ENCODE peak calls at places on chromosomes 3 and 15, in nine cellular contexts. One of them, this sample, is unnamed.
A peak's percentile ranks its signal among the peaks of the same experiment; 100 is the strongest.

GRCh38 chr15:34336947-34337556 is 529 bp downstream of the SLC12A6 start:
- DNase-seq in activated CD8-positive, alpha-beta memory T cell treated with anti-CD3 and anti-CD28 coated beads, Interleukin-2, amount 50 U/mL, for 48 hours: peak; percentile 63
- DNase-seq in HS-27A: no peak
- DNase-seq in sciatic nerve: no peak
- DNase-seq in GM12891: no peak
- DNase-seq in stimulated activated CD8-positive, alpha-beta memory T cell treated with anti-CD3 and anti-CD28 coated beads, Interleukin-4, amount 100 ng/mL, for 4 hours: no peak
- DNase-seq in activated naive CD4-positive, alpha-beta T cell: no peak
- DNase-seq in pons: peak; percentile 17
- DNase-seq in GDM1: no peak
- DNase-seq in this sample: no peak

GRCh38 chr15:65132841-65133549 is 613 bp downstream of the PDCD7 start:
- DNase-seq in activated CD8-positive, alpha-beta memory T cell treated with anti-CD3 and anti-CD28 coated beads, Interleukin-2, amount 50 U/mL, for 48 hours: peak; percentile 65
- DNase-seq in HS-27A: no peak
- DNase-seq in sciatic nerve: peak; percentile 60
- DNase-seq in GM12891: peak; percentile 66
- DNase-seq in stimulated activated CD8-positive, alpha-beta memory T cell treated with anti-CD3 and anti-CD28 coated beads, Interleukin-4, amount 100 ng/mL, for 4 hours: no peak
- DNase-seq in activated naive CD4-positive, alpha-beta T cell: no peak
- DNase-seq in pons: no peak
- DNase-seq in GDM1: no peak
- DNase-seq in this sample: peak; percentile 11

GRCh38 chr3:196082471-196082971 is 631 bp upstream of the TFRC start:
- DNase-seq in activated CD8-positive, alpha-beta memory T cell treated with anti-CD3 and anti-CD28 coated beads, Interleukin-2, amount 50 U/mL, for 48 hours: no peak
- DNase-seq in HS-27A: no peak
- DNase-seq in sciatic nerve: no peak
- DNase-seq in GM12891: no peak
- DNase-seq in stimulated activated CD8-positive, alpha-beta memory T cell treated with anti-CD3 and anti-CD28 coated beads, Interleukin-4, amount 100 ng/mL, for 4 hours: no peak
- DNase-seq in activated naive CD4-positive, alpha-beta T cell: no peak
- DNase-seq in pons: peak; percentile 57
- DNase-seq in GDM1: no peak
- DNase-seq in this sample: no peak

GRCh38 chr3:110015231-110015963 is 678.1 kb upstream of the DPPA4 start:
- DNase-seq in activated CD8-positive, alpha-beta memory T cell treated with anti-CD3 and anti-CD28 coated beads, Interleukin-2, amount 50 U/mL, for 48 hours: no peak
- DNase-seq in HS-27A: no peak
- DNase-seq in sciatic nerve: no peak
- DNase-seq in GM12891: no peak
- DNase-seq in stimulated activated CD8-positive, alpha-beta memory T cell treated with anti-CD3 and anti-CD28 coated beads, Interleukin-4, amount 100 ng/mL, for 4 hours: no peak
- DNase-seq in activated naive CD4-positive, alpha-beta T cell: no peak
- DNase-seq in pons: no peak
- DNase-seq in GDM1: no peak
- DNase-seq in this sample: no peak

GRCh38 chr15:65949482-65949881 is 80.2 kb downstream of the RAB11A start:
- DNase-seq in activated CD8-positive, alpha-beta memory T cell treated with anti-CD3 and anti-CD28 coated beads, Interleukin-2, amount 50 U/mL, for 48 hours: no peak
- DNase-seq in HS-27A: no peak
- DNase-seq in sciatic nerve: no peak
- DNase-seq in GM12891: no peak
- DNase-seq in stimulated activated CD8-positive, alpha-beta memory T cell treated with anti-CD3 and anti-CD28 coated beads, Interleukin-4, amount 100 ng/mL, for 4 hours: no peak
- DNase-seq in activated naive CD4-positive, alpha-beta T cell: no peak
- DNase-seq in pons: no peak
- DNase-seq in GDM1: no peak
- DNase-seq in this sample: no peak

GRCh38 chr3:13204177-13204581 is 130.9 kb upstream of the IQSEC1 start:
- DNase-seq in activated CD8-positive, alpha-beta memory T cell treated with anti-CD3 and anti-CD28 coated beads, Interleukin-2, amount 50 U/mL, for 48 hours: no peak
- DNase-seq in HS-27A: no peak
- DNase-seq in sciatic nerve: no peak
- DNase-seq in GM12891: no peak
- DNase-seq in stimulated activated CD8-positive, alpha-beta memory T cell treated with anti-CD3 and anti-CD28 coated beads, Interleukin-4, amount 100 ng/mL, for 4 hours: no peak
- DNase-seq in activated naive CD4-positive, alpha-beta T cell: no peak
- DNase-seq in pons: no peak
- DNase-seq in GDM1: no peak
- DNase-seq in this sample: no peak

GRCh38 chr15:40296561-40297230 is 11.0 kb downstream of the PLCB2 start:
- DNase-seq in activated CD8-positive, alpha-beta memory T cell treated with anti-CD3 and anti-CD28 coated beads, Interleukin-2, amount 50 U/mL, for 48 hours: no peak
- DNase-seq in HS-27A: no peak
- DNase-seq in sciatic nerve: no peak
- DNase-seq in GM12891: no peak
- DNase-seq in stimulated activated CD8-positive, alpha-beta memory T cell treated with anti-CD3 and anti-CD28 coated beads, Interleukin-4, amount 100 ng/mL, for 4 hours: no peak
- DNase-seq in activated naive CD4-positive, alpha-beta T cell: no peak
- DNase-seq in pons: no peak
- DNase-seq in GDM1: no peak
- DNase-seq in this sample: no peak

GRCh38 chr3:140850210-140850955 is 91.3 kb upstream of the SLC25A36 start:
- DNase-seq in activated CD8-positive, alpha-beta memory T cell treated with anti-CD3 and anti-CD28 coated beads, Interleukin-2, amount 50 U/mL, for 48 hours: no peak
- DNase-seq in HS-27A: no peak
- DNase-seq in sciatic nerve: no peak
- DNase-seq in GM12891: no peak
- DNase-seq in stimulated activated CD8-positive, alpha-beta memory T cell treated with anti-CD3 and anti-CD28 coated beads, Interleukin-4, amount 100 ng/mL, for 4 hours: no peak
- DNase-seq in activated naive CD4-positive, alpha-beta T cell: no peak
- DNase-seq in pons: no peak
- DNase-seq in GDM1: no peak
- DNase-seq in this sample: peak; percentile 1

GRCh38 chr15:66603301-66604179 is 37.7 kb upstream of the LCTL start:
- DNase-seq in activated CD8-positive, alpha-beta memory T cell treated with anti-CD3 and anti-CD28 coated beads, Interleukin-2, amount 50 U/mL, for 48 hours: peak; percentile 88
- DNase-seq in HS-27A: peak; percentile 51
- DNase-seq in sciatic nerve: peak; percentile 76
- DNase-seq in GM12891: peak; percentile 61
- DNase-seq in stimulated activated CD8-positive, alpha-beta memory T cell treated with anti-CD3 and anti-CD28 coated beads, Interleukin-4, amount 100 ng/mL, for 4 hours: peak; percentile 22
- DNase-seq in activated naive CD4-positive, alpha-beta T cell: peak; percentile 12
- DNase-seq in pons: peak; percentile 26
- DNase-seq in GDM1: peak; percentile 64
- DNase-seq in this sample: peak; percentile 63

GRCh38 chr3:49699281-49699723 is 9.9 kb downstream of the RNF123 start:
- DNase-seq in activated CD8-positive, alpha-beta memory T cell treated with anti-CD3 and anti-CD28 coated beads, Interleukin-2, amount 50 U/mL, for 48 hours: no peak
- DNase-seq in HS-27A: no peak
- DNase-seq in sciatic nerve: no peak
- DNase-seq in GM12891: no peak
- DNase-seq in stimulated activated CD8-positive, alpha-beta memory T cell treated with anti-CD3 and anti-CD28 coated beads, Interleukin-4, amount 100 ng/mL, for 4 hours: no peak
- DNase-seq in activated naive CD4-positive, alpha-beta T cell: no peak
- DNase-seq in pons: no peak
- DNase-seq in GDM1: no peak
- DNase-seq in this sample: no peak

GRCh38 chr15:40105517-40106202 is 3.0 kb downstream of the BMF start:
- DNase-seq in activated CD8-positive, alpha-beta memory T cell treated with anti-CD3 and anti-CD28 coated beads, Interleukin-2, amount 50 U/mL, for 48 hours: no peak
- DNase-seq in HS-27A: no peak
- DNase-seq in sciatic nerve: no peak
- DNase-seq in GM12891: no peak
- DNase-seq in stimulated activated CD8-positive, alpha-beta memory T cell treated with anti-CD3 and anti-CD28 coated beads, Interleukin-4, amount 100 ng/mL, for 4 hours: no peak
- DNase-seq in activated naive CD4-positive, alpha-beta T cell: no peak
- DNase-seq in pons: no peak
- DNase-seq in GDM1: no peak
- DNase-seq in this sample: no peak